ENCODE peak calls at places on chromosomes 12 and 14, in eight cellular contexts. B, H, T, G, P, E, V and K are unnamed samples.

GRCh38 chr12:29198901-29199300 is 49.8 kb downstream of the FAR2 start:
- DNase-seq in B (no peak), H (no peak), T (no peak), G (no peak), P (no peak), E (no peak), V (peak), K (no peak)

GRCh38 chr12:108772247-108772646 is 40.9 kb upstream of the CORO1C start:
- DNase-seq in B (peak), H (no peak), T (peak), G (no peak), P (no peak), E (no peak), V (no peak), K (no peak)

GRCh38 chr12:64083285-64084210 is 138.5 kb downstream of the KICS2 start:
- DNase-seq in B (no peak), H (no peak), T (no peak), G (peak), P (no peak), E (peak), V (peak), K (peak)

GRCh38 chr14:51002406-51002984 is 58.2 kb upstream of the PYGL start:
- DNase-seq in B (no peak), H (no peak), T (no peak), G (no peak), P (no peak), E (no peak), V (no peak), K (no peak)

GRCh38 chr12:54082402-54082892 is 28.8 kb downstream of the HOXC4 start:
- DNase-seq in B (no peak), H (peak), T (no peak), G (peak), P (no peak), E (no peak), V (no peak), K (no peak)

GRCh38 chr12:123131879-123132402 is 18.9 kb downstream of the PITPNM2 start:
- DNase-seq in B (no peak), H (no peak), T (no peak), G (peak), P (no peak), E (no peak), V (no peak), K (peak)

GRCh38 chr12:103877934-103878510 is 37.0 kb upstream of the NT5DC3 start:
- DNase-seq in B (peak), H (peak), T (peak), G (peak), P (peak), E (peak), V (peak), K (peak)

GRCh38 chr12:11869406-11869805 is 201.3 kb upstream of the BCL2L14 start:
- DNase-seq in B (no peak), H (no peak), T (no peak), G (no peak), P (no peak), E (no peak), V (no peak), K (no peak)

GRCh38 chr12:34299802-34300193 is 277.5 kb downstream of the ALG10 start:
- DNase-seq in B (no peak), H (no peak), T (no peak), G (no peak), P (no peak), E (no peak), V (no peak), K (no peak)

GRCh38 chr14:100221419-100222218 is 17.3 kb upstream of the YY1 start:
- DNase-seq in B (peak), H (peak), T (peak), G (peak), P (no peak), E (peak), V (peak), K (no peak)

GRCh38 chr14:68363841-68364711 is 428.8 kb downstream of the ZFP36L1 start:
- DNase-seq in B (no peak), H (peak), T (no peak), G (peak), P (no peak), E (no peak), V (no peak), K (no peak)

GRCh38 chr12:55824726-55825125 is 4.7 kb downstream of the DNAJC14 start:
- DNase-seq in B (no peak), H (no peak), T (no peak), G (no peak), P (no peak), E (no peak), V (no peak), K (no peak)

GRCh38 chr14:97164014-97164413 is 366.8 kb downstream of the VRK1 start:
- DNase-seq in B (no peak), H (no peak), T (no peak), G (no peak), P (no peak), E (no peak), V (no peak), K (no peak)

GRCh38 chr12:57018906-57019305 is 2.6 kb upstream of the TAC3 start:
- DNase-seq in B (no peak), H (no peak), T (no peak), G (no peak), P (no peak), E (no peak), V (no peak), K (no peak)

GRCh38 chr12:89364058-89364457 is 11.8 kb upstream of the DUSP6 start:
- DNase-seq in B (no peak), H (no peak), T (no peak), G (no peak), P (no peak), E (no peak), V (no peak), K (no peak)

DNA sequence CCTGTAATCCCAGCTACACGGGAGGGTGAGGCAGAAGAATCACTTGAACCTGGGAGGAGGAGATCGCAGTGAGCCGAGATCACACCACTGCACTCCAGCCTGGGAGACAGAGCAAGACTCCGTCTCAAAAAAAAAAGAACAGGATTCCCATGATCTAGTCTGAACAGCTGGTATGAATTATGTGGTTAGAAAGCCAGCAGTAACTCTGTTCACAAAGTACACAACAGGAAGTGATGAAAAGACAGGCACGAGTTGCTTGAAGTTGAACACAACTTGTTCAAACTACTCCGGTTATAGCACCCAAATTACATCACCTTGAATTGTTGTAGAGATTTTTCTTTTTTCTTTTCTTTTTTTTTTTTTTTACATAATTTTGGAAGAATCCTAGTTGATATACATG is 238.9 kb upstream of the RGS6 start:
- DNase-seq in B (no peak), H (no peak), T (no peak), G (no peak), P (no peak), E (peak), V (peak), K (no peak)
- TF ChIP-seq CTCF in B (no peak), H (no peak), T (no peak), G (no peak), P (no peak), E (no peak), V (no peak), K (no peak)

DNA sequence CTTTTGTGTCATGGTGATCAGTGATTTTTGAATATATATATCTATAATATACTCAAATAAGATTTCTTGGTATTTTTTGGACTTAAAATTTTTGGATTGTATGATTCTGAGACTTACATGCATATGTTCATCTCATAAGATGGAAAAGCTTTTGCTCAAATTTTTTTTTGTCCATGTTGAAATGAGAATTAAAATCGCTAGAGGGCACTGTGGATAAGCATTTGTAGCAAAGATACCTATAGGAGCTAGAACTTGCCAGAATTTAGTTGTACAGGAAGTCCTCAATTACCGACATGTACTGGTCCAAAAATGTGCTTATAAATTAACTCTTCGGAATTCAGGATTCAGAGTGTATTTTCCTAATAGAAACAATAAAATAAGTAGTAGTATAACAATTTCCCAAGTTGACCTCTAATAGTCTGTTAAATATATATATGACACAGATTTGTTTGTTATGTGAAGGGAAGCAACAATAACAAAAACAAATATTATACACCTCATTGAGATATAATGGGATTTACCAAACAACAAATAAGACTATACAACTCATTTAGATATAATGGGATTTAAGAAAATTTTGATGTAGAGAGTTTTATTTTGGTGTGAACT is 179.6 kb downstream of the TMEM117 start:
- DNase-seq in B (peak), H (no peak), T (peak), G (no peak), P (peak), E (peak), V (peak), K (no peak)
- TF ChIP-seq CTCF in B (peak), H (peak), T (peak), G (peak), P (peak), E (peak), V (peak), K (peak)

GRCh38 chr12:130354407-130354806 is 16.7 kb downstream of the PIWIL1 start:
- DNase-seq in B (no peak), H (no peak), T (no peak), G (no peak), P (no peak), E (no peak), V (no peak), K (no peak)

GRCh38 chr12:130353081-130353480 is 15.4 kb downstream of the PIWIL1 start:
- DNase-seq in B (no peak), H (no peak), T (no peak), G (no peak), P (no peak), E (no peak), V (no peak), K (no peak)

GRCh38 chr12:130347588-130347987 is 9.9 kb downstream of the PIWIL1 start:
- DNase-seq in B (no peak), H (no peak), T (no peak), G (no peak), P (no peak), E (no peak), V (no peak), K (no peak)

GRCh38 chr12:130350715-130351114 is 13.0 kb downstream of the PIWIL1 start:
- DNase-seq in B (no peak), H (no peak), T (no peak), G (no peak), P (no peak), E (no peak), V (no peak), K (no peak)

GRCh38 chr12:130351331-130351730 is 13.6 kb downstream of the PIWIL1 start:
- DNase-seq in B (no peak), H (no peak), T (no peak), G (no peak), P (no peak), E (no peak), V (peak), K (no peak)
- TF ChIP-seq CTCF in B (no peak), H (no peak), T (no peak), G (no peak), P (no peak), E (no peak), V (no peak), K (no peak)

DNA sequence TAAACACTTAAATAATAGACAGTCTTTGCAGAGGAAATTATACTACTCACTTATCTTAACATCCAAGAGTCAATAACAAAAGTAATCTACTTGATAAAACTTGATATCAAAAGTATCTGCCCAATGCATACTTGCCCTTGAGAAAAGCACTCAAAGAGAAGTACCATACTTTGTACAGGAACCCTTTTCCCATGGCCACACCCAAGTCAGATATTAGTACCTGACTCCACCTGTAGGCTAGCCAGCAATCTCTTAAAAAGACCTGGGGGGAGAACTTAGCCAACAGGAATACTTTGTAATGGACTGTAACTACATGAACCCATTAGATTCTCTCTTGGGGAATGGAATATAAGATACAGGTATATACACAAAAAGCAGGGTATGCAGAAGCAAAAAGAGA is 99.6 kb upstream of the HECTD1 start:
- DNase-seq in B (no peak), H (no peak), T (no peak), G (no peak), P (no peak), E (no peak), V (peak), K (no peak)
- TF ChIP-seq CTCF in B (no peak), H (no peak), T (no peak), G (no peak), P (no peak), E (no peak), V (no peak), K (no peak)

GRCh38 chr12:45124485-45125155 is 73.7 kb upstream of the DBX2 start:
- DNase-seq in B (no peak), H (no peak), T (no peak), G (no peak), P (no peak), E (no peak), V (peak), K (no peak)

GRCh38 chr12:45125997-45126396 is 75.1 kb upstream of the DBX2 start:
- DNase-seq in B (no peak), H (no peak), T (no peak), G (no peak), P (no peak), E (no peak), V (peak), K (no peak)

GRCh38 chr12:45122776-45123380 is 72.0 kb upstream of the DBX2 start:
- DNase-seq in B (no peak), H (no peak), T (no peak), G (no peak), P (no peak), E (peak), V (peak), K (no peak)

GRCh38 chr12:45121224-45121623 is 70.3 kb upstream of the DBX2 start:
- DNase-seq in B (no peak), H (no peak), T (no peak), G (no peak), P (no peak), E (no peak), V (no peak), K (no peak)
- TF ChIP-seq CTCF in B (peak), H (peak), T (no peak), G (no peak), P (no peak), E (no peak), V (no peak), K (no peak)